ENCODE peak calls at places on chromosomes 3 and 15, in ten cellular contexts. Y is mesenteric fat pad; N is activated naive CD8-positive, alpha-beta T cell treated with anti-CD3 and anti-CD28 coated beads, Interleukin-2, amount 50 U/mL, for 24 hours; O is psoas muscle; K is CD8-positive, alpha-beta memory T cell; Q is mucosa of gallbladder; R is stimulated activated naive CD8-positive, alpha-beta T cell treated with anti-CD3 and anti-CD28 coated beads, Interleukin-15, Interleukin-2, amounts not matched to agents 100 U/mL and 50 U/mL, for 24 hours; S is GM06990; V is prostate gland; C is spleen. I is an unnamed sample.

GRCh38 chr3:156630081-156630772 is 44.2 kb upstream of the TIPARP start:
- DNase-seq in Q (no peak), V (peak; percentile 34), O (no peak), N (no peak), K (no peak), Y (no peak), C (no peak), R (no peak), S (no peak), I (no peak)

GRCh38 chr3:13772885-13773745 is 106.8 kb downstream of the WNT7A start:
- DNase-seq in S (no peak), N (no peak), K (no peak), C (no peak), O (no peak), R (no peak), Q (no peak), V (no peak), Y (peak; percentile 76), I (no peak)

GRCh38 chr3:46393554-46394434 is 13.1 kb downstream of the CCR5AS start:
- DNase-seq in V (no peak), Q (no peak), O (no peak), K (no peak), S (no peak), N (no peak), C (no peak), R (no peak), Y (no peak), I (no peak)

GRCh38 chr15:64930778-64931240 is 19.1 kb downstream of the ANKDD1A start:
- DNase-seq in V (no peak), R (no peak), Y (peak; percentile 77), Q (no peak), O (no peak), K (no peak), C (no peak), S (no peak), N (no peak), I (no peak)

GRCh38 chr15:25437751-25438600 is 848 bp downstream of the UBE3A start:
- DNase-seq in S (peak; percentile 86), R (peak; percentile 70), Y (peak; percentile 92), C (peak; percentile 93), N (peak; percentile 61), K (no peak), O (peak; percentile 67), Q (peak; percentile 32), V (peak; percentile 27), I (peak; percentile 56)

GRCh38 chr3:13072239-13073041 is 789 bp downstream of the IQSEC1 start:
- DNase-seq in Q (no peak), Y (no peak), R (peak; percentile 33), S (peak; percentile 76), K (no peak), C (peak; percentile 90), N (peak; percentile 21), O (peak; percentile 36), V (peak; percentile 10), I (peak; percentile 70)

GRCh38 chr3:113461488-113461887 is 20.2 kb upstream of the CFAP44 start:
- DNase-seq in R (no peak), N (no peak), Y (no peak), S (no peak), O (no peak), V (no peak), C (no peak), Q (no peak), K (no peak), I (no peak)

GRCh38 chr3:13019243-13019701 is 54.0 kb downstream of the IQSEC1 start:
- DNase-seq in Q (peak; percentile 46), K (no peak), O (peak; percentile 78), N (no peak), R (no peak), Y (no peak), S (no peak), C (peak; percentile 83), V (no peak), I (peak; percentile 69)

GRCh38 chr3:58214484-58215316 is 3.9 kb upstream of the DNASE1L3 start:
- DNase-seq in S (peak; percentile 81), Y (no peak), R (peak; percentile 64), O (no peak), K (no peak), V (no peak), Q (no peak), C (peak; percentile 88), N (peak; percentile 63), I (no peak)

GRCh38 chr3:183490653-183491052 is 62.2 kb upstream of the MCF2L2 start:
- DNase-seq in Q (peak; percentile 80), N (no peak), O (no peak), K (no peak), Y (no peak), C (no peak), R (no peak), S (no peak), V (peak; percentile 42), I (no peak)

GRCh38 chr3:21331321-21331720 is 419.7 kb downstream of the ZNF385D start:
- DNase-seq in R (no peak), S (no peak), Q (no peak), O (no peak), Y (no peak), C (no peak), N (no peak), V (no peak), K (no peak), I (no peak)

GRCh38 chr15:73900129-73900712 is 26.0 kb upstream of the LOXL1 start:
- DNase-seq in C (no peak), R (no peak), S (no peak), N (no peak), Y (peak; percentile 88), K (no peak), Q (no peak), V (no peak), O (no peak), I (no peak)

GRCh38 chr3:5250467-5251195 is 63.1 kb downstream of the EDEM1 start:
- DNase-seq in R (no peak), V (no peak), Y (no peak), S (no peak), O (no peak), N (no peak), Q (peak; percentile 42), K (no peak), C (no peak), I (no peak)

GRCh38 chr15:74208901-74209559 is 6.4 kb upstream of the STRA6 start:
- DNase-seq in S (no peak), N (no peak), R (no peak), K (no peak), V (no peak), O (no peak), Y (no peak), Q (no peak), C (no peak), I (no peak)

GRCh38 chr3:46926039-46926438 is 48.5 kb downstream of the PTH1R start:
- DNase-seq in C (peak; percentile 78), V (no peak), K (no peak), Y (peak; percentile 85), S (no peak), N (no peak), Q (no peak), R (no peak), O (peak; percentile 75), I (no peak)

GRCh38 chr15:69920232-69920631 is 177.5 kb downstream of the TLE3 start:
- DNase-seq in O (no peak), K (no peak), R (no peak), N (no peak), S (no peak), Y (no peak), C (no peak), V (no peak), Q (no peak), I (no peak)

GRCh38 chr3:186217820-186218164 is 108.9 kb upstream of the ETV5 start:
- DNase-seq in Y (no peak), Q (no peak), N (no peak), K (no peak), V (no peak), S (peak; percentile 56), O (no peak), C (no peak), R (peak; percentile 15), I (no peak)

GRCh38 chr3:50217681-50218080 is 12.6 kb downstream of the SLC38A3 start:
- DNase-seq in V (no peak), Q (no peak), C (no peak), S (no peak), Y (no peak), R (no peak), N (no peak), K (no peak), O (no peak), I (no peak)

GRCh38 chr15:101043911-101044624 is 124.9 kb downstream of the LRRK1 start:
- DNase-seq in K (no peak), Y (peak; percentile 49), N (no peak), Q (peak; percentile 0), R (no peak), S (no peak), V (no peak), O (no peak), C (peak; percentile 48), I (peak; percentile 1)